ENCODE peak calls at places on chromosomes 4 and X, in four cellular contexts. T is HepG2, D is GM12878, O is H1. F is an unnamed sample. For H3K4me1, the result is how much of the 10 kb centered on the place peaks cover.

GRCh38 chrX:46561931-46562721 is 11.4 kb upstream of the CHST7 start:
- DNase-seq in O (no peak), D (peak), T (no peak), F (no peak)

GRCh38 chrX:153769158-153769864 is 5.3 kb downstream of the PLXNB3 start:
- DNase-seq in O (no peak), T (no peak), D (no peak), F (no peak)

GRCh38 chrX:153336128-153336894 is 2.4 kb downstream of the ZNF275 start:
- DNase-seq in O (no peak), T (no peak), D (no peak), F (no peak)

GRCh38 chr4:99861120-99861905 is 32.9 kb downstream of the LAMTOR3 start:
- DNase-seq in O (no peak), D (no peak), T (no peak), F (no peak)

GRCh38 chr4:38139187-38139586 is 179.0 kb downstream of the PTTG2 start:
- DNase-seq in D (no peak), O (no peak), T (no peak), F (no peak)

GRCh38 chr4:182768821-182769220 is 148.4 kb downstream of the DCTD start:
- DNase-seq in O (no peak), D (no peak), T (no peak), F (no peak)

GRCh38 chrX:3697701-3698279 is 15.7 kb downstream of the PRKX start:
- DNase-seq in T (no peak), D (no peak), O (no peak), F (no peak)

GRCh38 chrX:360496-361150 is 26.1 kb downstream of the PPP2R3B start:
- DNase-seq in T (no peak), O (no peak), D (no peak), F (no peak)

GRCh38 chr4:187480146-187481145 is 515.1 kb upstream of the ZFP42 start:
- DNase-seq in T (no peak), D (no peak), O (no peak), F (no peak)

GRCh38 chr4:1958276-1959103 is 50.3 kb downstream of the NELFA start:
- DNase-seq in T (no peak), D (no peak), O (no peak), F (no peak)

GRCh38 chr4:2142630-2143427 is 83.7 kb downstream of the NAT8L start:
- DNase-seq in O (no peak), D (no peak), T (no peak), F (no peak)

GRCh38 chr4:47372561-47372960 is 90.9 kb downstream of the COMMD8 start:
- DNase-seq in O (no peak), T (no peak), D (no peak), F (no peak)
- TF ChIP-seq YY1 in O (no peak), T (no peak), D (no peak), F (no peak)

GRCh38 chrX:149504226-149504914 is 736 bp downstream of the IDS start:
- DNase-seq in T (no peak), D (no peak), O (no peak), F (no peak)
- H3K4me1 ChIP-seq in T (under half), D (under half), O (under half), F (under half)

GRCh38 chr4:7411491-7411890 is 23.2 kb downstream of the PSAPL1 start:
- DNase-seq in D (no peak), T (no peak), O (no peak), F (no peak)
- TF ChIP-seq ZNF274 in D (no peak), T (no peak), O (no peak), F (no peak)

DNA sequence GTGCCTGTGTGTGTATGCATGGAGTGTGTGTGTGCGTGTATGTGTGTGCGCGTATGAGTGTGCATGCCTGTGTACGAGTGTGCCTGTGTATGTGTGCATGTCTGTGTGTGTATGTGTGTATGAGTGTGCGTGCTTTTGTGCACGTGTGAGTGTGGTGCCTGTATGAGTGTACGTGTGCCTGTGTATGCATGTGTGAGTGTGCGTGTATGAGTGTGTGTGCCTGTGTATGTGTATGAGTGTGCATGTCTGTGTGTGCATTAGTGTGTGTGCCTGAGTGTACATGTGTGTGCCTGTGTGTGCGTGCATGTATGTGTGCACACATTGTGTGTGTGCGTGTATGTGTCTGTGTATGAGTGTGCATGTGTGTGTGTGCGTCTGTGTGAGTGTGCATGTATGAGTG is 5.7 kb downstream of the DOK7 start:
- DNase-seq in O (no peak), T (no peak), D (no peak), F (no peak)
- TF ChIP-seq YY1 in O (no peak), T (no peak), D (no peak), F (no peak)